ENCODE peak calls at places on chromosomes 2 and 18, in nine cellular contexts. B, G, W, J, O, L, A, I and U are unnamed samples.

GRCh38 chr2:126900646-126901319 is 2.1 kb downstream of the TEX51 start:
- DNase-seq in B (peak), A (peak), I (no peak), G (no peak), J (peak), W (no peak), L (no peak), O (no peak), U (no peak)

GRCh38 chr18:60987963-60988362 is 345.3 kb upstream of the CDH20 start:
- DNase-seq in L (no peak), B (no peak), O (no peak), A (no peak), I (peak), J (no peak), W (no peak), G (no peak), U (no peak)

GRCh38 chr2:11260979-11261378 is 83.5 kb downstream of the ROCK2 start:
- DNase-seq in I (no peak), J (no peak), B (no peak), L (no peak), O (no peak), G (no peak), A (no peak), W (no peak), U (no peak)

GRCh38 chr2:237714690-237715458 is 83.7 kb upstream of the RBM44 start:
- DNase-seq in J (peak), B (no peak), G (no peak), W (peak), L (peak), A (peak), O (no peak), I (peak), U (peak)

GRCh38 chr2:46683541-46683940 is 204.2 kb downstream of the TMEM247 start:
- DNase-seq in G (no peak), A (no peak), B (no peak), J (no peak), I (no peak), O (no peak), L (no peak), W (no peak), U (no peak)

GRCh38 chr18:3055201-3055600 is 42.3 kb upstream of the LPIN2 start:
- DNase-seq in G (no peak), W (no peak), A (no peak), O (no peak), L (no peak), B (no peak), J (no peak), I (peak), U (no peak)

GRCh38 chr2:172783091-172783898 is 47.6 kb downstream of the RAPGEF4 start:
- DNase-seq in J (peak), G (no peak), B (no peak), O (peak), I (peak), L (no peak), A (no peak), W (peak), U (no peak)

GRCh38 chr2:109613922-109614714 is at the start of the genes SEPTIN10 and SOWAHC:
- DNase-seq in B (peak), L (peak), J (peak), A (peak), W (peak), O (peak), I (peak), G (peak), U (peak)

GRCh38 chr2:48414980-48415764 is 114.8 kb upstream of the STON1 start:
- DNase-seq in J (no peak), G (peak), A (no peak), W (peak), O (no peak), L (no peak), B (no peak), I (peak), U (no peak)

GRCh38 chr18:60895181-60895580 is 438.0 kb upstream of the CDH20 start:
- DNase-seq in B (no peak), O (no peak), W (no peak), L (no peak), G (no peak), J (no peak), A (no peak), I (peak), U (no peak)

GRCh38 chr2:23453936-23454460 is 69.0 kb downstream of the KLHL29 start:
- DNase-seq in J (peak), O (no peak), W (no peak), A (no peak), I (no peak), G (no peak), B (no peak), L (no peak), U (no peak)

GRCh38 chr2:85753525-85754312 is at the start of gene ATOH8:
- DNase-seq in W (peak), O (peak), I (peak), B (peak), A (peak), J (peak), L (peak), G (no peak), U (peak)

GRCh38 chr2:6782523-6783061 is 83.1 kb downstream of the CMPK2 start:
- DNase-seq in G (no peak), J (no peak), A (no peak), L (peak), I (no peak), O (no peak), B (no peak), W (no peak), U (no peak)

GRCh38 chr2:21930224-21930623 is 806.5 kb downstream of the TDRD15 start:
- DNase-seq in G (no peak), B (no peak), W (no peak), L (no peak), O (no peak), A (no peak), J (no peak), I (peak), U (no peak)

GRCh38 chr2:226984461-226985226 is 148.8 kb downstream of the RHBDD1 start:
- DNase-seq in O (no peak), I (no peak), G (no peak), B (no peak), J (no peak), A (no peak), W (no peak), L (no peak), U (no peak)

GRCh38 chr2:45123521-45124191 is 114.4 kb upstream of the SIX2 start:
- DNase-seq in O (no peak), A (no peak), G (no peak), L (no peak), W (no peak), B (no peak), J (no peak), I (no peak), U (no peak)

GRCh38 chr2:9695916-9696315 is 65.1 kb upstream of the YWHAQ start:
- DNase-seq in O (peak), G (no peak), A (no peak), L (no peak), I (no peak), W (no peak), J (no peak), B (no peak), U (no peak)

GRCh38 chr2:211729433-211729832 is 809.2 kb downstream of the ERBB4 start:
- DNase-seq in G (no peak), B (no peak), L (no peak), O (no peak), J (no peak), I (no peak), W (no peak), A (no peak), U (no peak)

GRCh38 chr2:121164042-121164441 is 121.0 kb downstream of the TFCP2L1 start:
- DNase-seq in I (no peak), G (no peak), L (no peak), O (no peak), B (no peak), A (no peak), W (no peak), J (no peak), U (no peak)

GRCh38 chr18:24322594-24323136 is 75.0 kb downstream of the OSBPL1A start:
- DNase-seq in J (no peak), B (no peak), G (no peak), L (no peak), W (no peak), A (no peak), O (no peak), I (peak), U (no peak)

GRCh38 chr18:3466872-3467271 is 16.9 kb downstream of the TGIF1 start:
- DNase-seq in A (no peak), G (peak), L (no peak), I (no peak), J (no peak), B (no peak), O (no peak), W (peak), U (no peak)

GRCh38 chr2:226802573-226802972 is 3.0 kb upstream of the IRS1 start:
- DNase-seq in L (no peak), I (peak), J (no peak), G (peak), O (peak), B (no peak), W (peak), A (no peak), U (no peak)

GRCh38 chr2:240512666-240513535 is 44.9 kb downstream of the ANKMY1 start:
- DNase-seq in L (no peak), O (no peak), I (no peak), J (peak), W (no peak), A (no peak), G (no peak), B (no peak), U (no peak)

GRCh38 chr2:166867874-166868514 is 20.3 kb upstream of the XIRP2 start:
- DNase-seq in J (no peak), I (no peak), B (no peak), G (no peak), L (no peak), W (peak), O (no peak), A (no peak), U (no peak)

GRCh38 chr2:54310314-54310713 is 54.3 kb upstream of the TSPYL6 start:
- DNase-seq in J (no peak), W (no peak), L (no peak), G (no peak), A (no peak), O (no peak), B (no peak), I (peak), U (no peak)

GRCh38 chr18:47418746-47419145 is 167.3 kb upstream of the SKOR2 start:
- DNase-seq in W (peak), G (no peak), B (no peak), J (no peak), L (no peak), I (no peak), A (no peak), O (no peak), U (no peak)

GRCh38 chr2:9260411-9261037 is 53.9 kb downstream of the ASAP2 start:
- DNase-seq in O (no peak), L (no peak), J (no peak), B (no peak), G (no peak), I (peak), W (no peak), A (no peak), U (no peak)

GRCh38 chr18:31586616-31587015 is 5.1 kb upstream of the TTR start:
- DNase-seq in J (no peak), O (no peak), A (no peak), W (no peak), B (no peak), G (no peak), I (no peak), L (no peak), U (no peak)

GRCh38 chr2:197263077-197263476 is 47.5 kb downstream of the ANKRD44 start:
- DNase-seq in O (no peak), J (no peak), B (no peak), G (no peak), I (no peak), W (no peak), A (no peak), L (no peak), U (no peak)

GRCh38 chr18:63022429-63023022 is 297.0 kb downstream of the BCL2 start:
- DNase-seq in L (no peak), B (no peak), W (peak), O (no peak), A (no peak), G (no peak), I (no peak), J (no peak), U (no peak)

GRCh38 chr2:168445960-168446359 is 10.1 kb upstream of the CERS6 start:
- DNase-seq in L (no peak), O (no peak), I (no peak), B (no peak), G (no peak), J (no peak), A (no peak), W (no peak), U (no peak)

GRCh38 chr2:13050764-13051163 is 334.0 kb downstream of the TRIB2 start:
- DNase-seq in J (no peak), B (no peak), L (no peak), O (no peak), G (no peak), W (no peak), A (no peak), I (peak), U (no peak)

GRCh38 chr18:75218064-75218463 is 7.5 kb downstream of the TSHZ1 start:
- DNase-seq in W (no peak), A (no peak), B (no peak), J (no peak), O (no peak), I (no peak), L (no peak), G (no peak), U (no peak)

GRCh38 chr2:10382313-10383061 is 65.6 kb downstream of the ODC1 start:
- DNase-seq in O (no peak), J (no peak), A (peak), G (peak), W (peak), B (no peak), I (no peak), L (peak), U (no peak)

GRCh38 chr2:208783184-208783583 is 376.6 kb downstream of the PTH2R start:
- DNase-seq in L (no peak), I (no peak), G (no peak), J (no peak), B (no peak), O (no peak), W (no peak), A (no peak), U (no peak)

GRCh38 chr2:55922488-55922887 is 1.1 kb downstream of the EFEMP1 start:
- DNase-seq in O (no peak), L (no peak), A (peak), B (no peak), I (peak), W (peak), G (no peak), J (no peak), U (peak)

GRCh38 chr2:152875832-152876669 is 157.6 kb downstream of the ARL6IP6 start:
- DNase-seq in W (no peak), L (no peak), I (peak), A (no peak), G (no peak), O (peak), B (no peak), J (no peak), U (no peak)

GRCh38 chr2:152879275-152879674 is 160.9 kb downstream of the ARL6IP6 start:
- DNase-seq in J (no peak), W (no peak), I (no peak), O (no peak), G (no peak), B (no peak), A (no peak), L (no peak), U (no peak)

DNA sequence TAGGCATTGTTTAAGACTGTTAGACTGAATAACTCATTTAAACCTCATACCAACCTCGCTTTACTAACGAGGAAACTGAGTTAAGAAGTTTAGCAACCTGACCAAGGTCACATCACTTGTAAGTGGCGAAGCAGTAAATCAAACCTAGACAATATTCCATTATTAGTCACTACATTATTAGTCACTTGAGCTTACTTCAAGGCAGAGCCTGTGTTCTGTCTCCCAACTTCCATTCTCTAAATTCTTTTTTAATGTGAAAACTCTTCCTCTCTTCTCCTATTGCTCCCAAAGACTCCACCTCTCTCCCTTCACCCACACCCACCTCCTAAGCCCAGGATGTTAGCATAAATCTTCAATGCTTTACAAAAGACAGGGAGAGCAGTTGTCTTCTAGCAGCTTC is 156.5 kb downstream of the ARL6IP6 start:
- DNase-seq in A (no peak), W (no peak), O (peak), J (no peak), I (no peak), L (no peak), B (no peak), G (no peak), U (no peak)
- H3K27ac ChIP-seq in A (no peak), W (no peak), O (no peak), J (peak), I (no peak), L (no peak), B (no peak), G (no peak), U (no peak)

GRCh38 chr18:44915213-44915612 is 234.5 kb downstream of the SETBP1 start:
- DNase-seq in J (no peak), I (no peak), W (no peak), O (no peak), L (no peak), B (no peak), G (no peak), A (no peak), U (no peak)
- H3K27ac ChIP-seq in J (no peak), I (no peak), W (no peak), O (no peak), L (no peak), B (no peak), G (no peak), A (no peak), U (peak)

GRCh38 chr2:217835931-217836881 is 166.6 kb downstream of the TNS1 start:
- DNase-seq in G (no peak), O (peak), W (peak), B (peak), I (peak), J (no peak), L (no peak), A (peak), U (peak)
- H3K27ac ChIP-seq in G (no peak), O (no peak), W (no peak), B (peak), I (no peak), J (no peak), L (peak), A (peak), U (peak)

GRCh38 chr18:55732227-55733106 is 144.5 kb upstream of the TCF4 start:
- DNase-seq in J (no peak), I (peak), L (no peak), W (no peak), B (no peak), A (no peak), O (no peak), G (no peak), U (no peak)

GRCh38 chr18:55735969-55736368 is 148.0 kb upstream of the TCF4 start:
- DNase-seq in A (no peak), L (no peak), O (no peak), I (no peak), G (no peak), W (no peak), J (no peak), B (no peak), U (no peak)

GRCh38 chr18:55737266-55737665 is 149.3 kb upstream of the TCF4 start:
- DNase-seq in G (no peak), O (no peak), A (no peak), J (no peak), L (no peak), I (no peak), B (no peak), W (no peak), U (no peak)

GRCh38 chr18:55735199-55735855 is 147.3 kb upstream of the TCF4 start:
- DNase-seq in L (no peak), O (no peak), A (no peak), W (no peak), J (no peak), B (no peak), G (no peak), I (no peak), U (no peak)

DNA sequence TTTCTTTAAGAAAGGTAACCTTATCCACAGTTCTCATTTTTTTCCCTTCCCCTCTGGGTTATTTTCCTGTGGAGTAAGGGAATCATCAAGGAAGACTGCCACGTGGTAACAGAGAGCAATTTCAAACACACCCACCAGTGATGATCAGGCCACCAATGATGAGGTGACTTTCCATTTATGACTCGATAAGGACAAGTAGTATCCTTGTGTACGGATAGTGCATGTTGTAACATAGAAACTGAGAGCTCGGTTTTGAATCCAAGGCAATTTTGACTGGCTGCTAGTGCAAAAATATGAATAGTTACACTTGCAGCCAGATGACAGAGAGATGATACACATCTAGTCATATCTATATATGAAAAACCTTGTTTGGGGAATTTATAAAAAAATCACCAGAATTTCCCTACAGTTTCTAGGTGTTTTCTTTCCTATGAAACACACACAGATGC is 143.6 kb upstream of the TCF4 start:
- DNase-seq in G (no peak), A (no peak), L (no peak), J (no peak), I (peak), O (no peak), W (no peak), B (no peak), U (no peak)
- H3K27ac ChIP-seq in G (no peak), A (no peak), L (no peak), J (no peak), I (no peak), O (no peak), W (no peak), B (peak), U (no peak)

DNA sequence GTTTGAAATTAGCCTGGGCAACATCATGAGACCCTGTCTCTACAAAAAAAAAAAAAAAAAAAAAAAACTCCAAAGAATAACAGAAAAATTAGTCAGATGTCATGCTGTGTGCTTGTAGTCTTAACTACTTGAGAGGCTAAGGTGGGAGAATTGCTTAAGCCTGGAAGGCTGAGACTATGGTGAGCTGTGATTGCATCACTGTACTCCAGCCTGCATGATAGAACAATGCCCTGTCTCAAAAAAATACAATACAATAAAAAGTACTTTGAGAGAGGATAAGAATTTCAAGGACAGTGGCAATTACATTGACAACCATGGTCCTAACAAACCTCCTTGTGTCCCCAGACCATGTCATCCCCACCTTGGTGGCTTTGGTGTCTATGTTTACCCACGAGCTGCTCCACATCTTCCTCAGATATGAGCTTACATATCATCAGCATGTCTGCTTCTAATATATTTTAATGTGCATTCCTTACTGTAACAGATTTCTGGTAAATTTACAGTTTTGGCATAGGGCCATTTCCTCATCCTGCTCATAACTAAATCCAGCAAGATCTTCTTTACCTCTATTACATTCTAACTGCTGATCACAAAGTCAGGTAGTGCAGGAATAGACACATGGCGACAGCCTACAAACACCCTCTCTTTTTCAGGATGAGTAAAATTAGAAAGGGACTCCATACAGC is 437.7 kb upstream of the HNRNPA3 start:
- DNase-seq in G (no peak), B (no peak), O (no peak), J (no peak), I (no peak), L (no peak), W (no peak), A (no peak), U (no peak)
- H3K27ac ChIP-seq in G (no peak), B (no peak), O (no peak), J (no peak), I (no peak), L (no peak), W (no peak), A (no peak), U (no peak)